ENCODE peak calls at places on chromosomes 13 and 19, in five cellular contexts. C is neuronal stem cell, A is H1, S is trophoblast cell, X is H9. F is an unnamed sample.

GRCh38 chr13:38941353-38941945 is 49.2 kb downstream of the STOML3 start:
- DNase-seq in X (no peak), A (no peak), C (no peak), S (no peak), F (peak)

GRCh38 chr19:623175-623916 is 10.0 kb downstream of the POLRMT start:
- DNase-seq in S (no peak), C (no peak), A (no peak), X (peak), F (no peak)

GRCh38 chr13:79307866-79308298 is 98.2 kb downstream of the RBM26 start:
- DNase-seq in C (no peak), S (no peak), A (no peak), X (peak), F (no peak)

GRCh38 chr13:114101831-114102520 is 30.4 kb downstream of the RASA3 start:
- DNase-seq in X (no peak), C (no peak), A (no peak), S (no peak), F (peak)

GRCh38 chr19:42120276-42121010 is 11.8 kb downstream of the POU2F2 start:
- DNase-seq in X (no peak), C (no peak), S (no peak), A (no peak), F (no peak)

GRCh38 chr19:53999694-54000093 is 8.3 kb downstream of the CACNG6 start:
- DNase-seq in S (no peak), A (no peak), C (no peak), X (no peak), F (no peak)

GRCh38 chr19:5914946-5915781 is 1.1 kb downstream of the CAPS start:
- DNase-seq in A (no peak), X (no peak), C (no peak), S (peak), F (no peak)

GRCh38 chr19:5498817-5499535 is 43.8 kb downstream of the ZNRF4 start:
- DNase-seq in A (peak), C (peak), S (no peak), X (peak), F (no peak)

GRCh38 chr19:28307460-28307859 is 905.5 kb downstream of the UQCRFS1 start:
- DNase-seq in A (no peak), S (no peak), C (no peak), X (no peak), F (no peak)

GRCh38 chr13:109708014-109708617 is 78.3 kb downstream of the IRS2 start:
- DNase-seq in C (no peak), S (no peak), A (no peak), X (no peak), F (no peak)

GRCh38 chr19:46984077-46985010 is 35.3 kb upstream of the NPAS1 start:
- DNase-seq in X (no peak), C (no peak), A (no peak), S (peak), F (peak)

GRCh38 chr13:50426932-50427331 is 411.7 kb downstream of the KCNRG start:
- DNase-seq in X (no peak), C (no peak), A (no peak), S (no peak), F (no peak)

GRCh38 chr19:31054430-31054829 is 294.8 kb downstream of the TSHZ3 start:
- DNase-seq in S (peak), A (peak), C (peak), X (peak), F (peak)

GRCh38 chr13:97426695-97427094 is 7.3 kb upstream of the RAP2A start:
- DNase-seq in A (no peak), X (no peak), S (no peak), C (no peak), F (no peak)

GRCh38 chr13:34207334-34207733 is 389.4 kb downstream of the RFC3 start:
- DNase-seq in A (no peak), X (no peak), S (peak), C (no peak), F (peak)

GRCh38 chr19:670609-671075 is 5.5 kb upstream of the FSTL3 start:
- DNase-seq in S (peak), A (no peak), C (no peak), X (peak), F (no peak)

GRCh38 chr13:27472941-27473340 is 22.6 kb upstream of the MTIF3 start:
- DNase-seq in A (no peak), C (no peak), X (no peak), S (no peak), F (no peak)

GRCh38 chr13:109737606-109738005 is 48.8 kb downstream of the IRS2 start:
- DNase-seq in C (no peak), S (peak), A (no peak), X (no peak), F (no peak)

GRCh38 chr13:24910502-24911134 is 146.6 kb downstream of the RNF17 start:
- DNase-seq in X (no peak), C (no peak), A (no peak), S (no peak), F (no peak)
- H2BK12ac ChIP-seq in X (no peak), C (no peak), A (no peak), S (no peak), F (no peak)

DNA sequence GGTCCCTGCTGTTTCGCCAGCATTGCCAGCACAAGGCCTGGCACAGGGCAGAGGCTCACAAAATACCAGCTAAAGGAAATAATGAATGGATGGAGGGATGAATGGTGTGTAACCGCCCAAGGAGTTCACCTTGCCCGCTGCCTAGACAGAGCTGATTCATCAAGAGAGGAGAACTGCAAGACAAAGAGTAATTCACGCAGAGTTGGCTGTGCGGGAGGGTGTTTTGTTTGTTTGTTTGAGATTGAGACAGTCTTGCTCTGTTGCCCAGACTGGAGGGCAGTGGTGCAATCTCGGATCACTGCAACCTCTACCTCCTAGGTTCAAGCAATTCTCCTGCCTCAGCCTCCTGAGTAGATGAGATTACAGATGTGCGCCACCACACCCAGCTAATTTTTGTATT is 3.0 kb downstream of the OPA3 start:
- DNase-seq in A (no peak), C (no peak), X (no peak), S (peak), F (peak)
- H3K4me2 ChIP-seq in A (no peak), C (no peak), X (no peak), S (no peak), F (no peak)

DNA sequence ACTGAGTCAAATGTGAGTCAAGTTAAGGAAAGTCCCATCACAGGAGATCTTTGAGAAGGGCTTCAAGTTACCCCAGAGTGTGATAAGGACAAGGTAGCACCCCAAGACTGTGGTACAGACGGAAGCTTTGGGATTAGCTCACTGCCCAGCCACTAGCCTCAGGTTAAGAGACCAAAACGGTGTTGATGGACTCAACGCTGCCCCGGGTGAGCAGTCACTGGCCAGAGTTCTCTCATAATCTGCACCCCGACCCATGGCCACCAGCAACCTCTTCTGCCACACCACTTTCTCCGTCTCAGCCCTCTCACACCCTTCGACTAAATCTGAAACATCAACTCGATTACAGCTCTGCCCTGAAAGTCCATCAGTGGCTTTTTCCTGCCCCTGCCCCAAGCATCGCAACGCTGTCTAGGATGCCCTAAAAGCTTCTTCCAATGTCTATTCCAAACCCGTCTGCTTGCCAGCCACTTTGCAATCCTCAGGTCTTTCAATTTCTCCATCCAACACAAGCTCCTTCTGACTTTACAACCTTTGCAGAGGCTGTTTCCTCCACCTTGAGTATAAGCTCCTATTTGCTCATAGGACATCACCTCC is 5.6 kb downstream of the HNRNPL start:
- DNase-seq in X (no peak), C (no peak), A (no peak), S (no peak), F (no peak)
- H2BK12ac ChIP-seq in X (no peak), C (no peak), A (no peak), S (no peak), F (no peak)

GRCh38 chr19:17405250-17406038 is at the start of gene BST2:
- DNase-seq in C (no peak), X (peak), A (no peak), S (peak), F (peak)
- H3K4me2 ChIP-seq in C (peak), X (peak), A (peak), S (no peak), F (no peak)

F was measured in mesenchymal stem cell.